ENCODE peak calls at places on chromosomes 12 and 14, in four cellular contexts. H is transverse colon, X is SJCRH30, U is A549. T is an unnamed sample.

GRCh38 chr12:55720894-55721444 is 776 bp downstream of the RDH5 start:
- DNase-seq in H (peak; percentile 77), X (peak; percentile 81), U (peak; percentile 57), T (no peak)

GRCh38 chr12:117580718-117581062 is 219.3 kb upstream of the NOS1 start:
- DNase-seq in H (peak; percentile 16), X (peak; percentile 87), U (peak; percentile 36), T (peak; percentile 17)

GRCh38 chr14:100711493-100711892 is 15.2 kb upstream of the DLK1 start:
- DNase-seq in H (no peak), X (peak; percentile 40), U (no peak), T (no peak)

GRCh38 chr14:67477926-67478915 is 10.3 kb downstream of the TMEM229B start:
- DNase-seq in H (no peak), X (peak; percentile 27), U (no peak), T (no peak)

GRCh38 chr12:91180577-91180976 is 2.0 kb downstream of the DCN start:
- DNase-seq in H (no peak), X (peak; percentile 33), U (no peak), T (no peak)

GRCh38 chr12:120239776-120240494 is 25.6 kb downstream of the PXN start:
- DNase-seq in H (no peak), X (no peak), U (no peak), T (no peak)

GRCh38 chr14:50007123-50007903 is 109.1 kb downstream of the VCPKMT start:
- DNase-seq in H (peak; percentile 83), X (no peak), U (peak; percentile 23), T (no peak)

GRCh38 chr12:13177373-13177772 is 19.2 kb upstream of the EMP1 start:
- DNase-seq in H (no peak), X (no peak), U (no peak), T (no peak)

GRCh38 chr12:39380090-39380489 is 62.8 kb downstream of the KIF21A start:
- DNase-seq in H (no peak), X (no peak), U (no peak), T (no peak)

GRCh38 chr12:55682087-55682796 is 25.5 kb downstream of the ITGA7 start:
- DNase-seq in H (no peak), X (peak; percentile 19), U (peak; percentile 23), T (no peak)

GRCh38 chr14:69066396-69067171 is 86.3 kb downstream of the DCAF5 start:
- DNase-seq in H (no peak), X (no peak), U (no peak), T (no peak)

GRCh38 chr12:112891093-112892024 is 15.4 kb upstream of the OAS1 start:
- DNase-seq in H (no peak), X (no peak), U (no peak), T (no peak)

GRCh38 chr12:91250273-91250672 is 67.7 kb upstream of the DCN start:
- DNase-seq in H (no peak), X (no peak), U (no peak), T (no peak)

GRCh38 chr12:3224530-3224903 is 147.3 kb downstream of the TSPAN9 start:
- DNase-seq in H (no peak), X (peak; percentile 86), U (no peak), T (no peak)

GRCh38 chr12:131918311-131919050 is 10.6 kb upstream of the PUS1 start:
- DNase-seq in H (no peak), X (no peak), U (no peak), T (no peak)

GRCh38 chr12:66765204-66765603 is 86.3 kb upstream of the GRIP1 start:
- DNase-seq in H (no peak), X (no peak), U (no peak), T (no peak)

GRCh38 chr12:180445-180844 is 33.5 kb downstream of the SLC6A12 start:
- DNase-seq in H (peak; percentile 44), X (no peak), U (no peak), T (no peak)

GRCh38 chr12:45292486-45293195 is 76.7 kb downstream of the ANO6 start:
- DNase-seq in H (peak; percentile 28), X (no peak), U (no peak), T (no peak)

GRCh38 chr12:1527789-1528188 is 66.6 kb downstream of the FBXL14 start:
- DNase-seq in H (no peak), X (no peak), U (no peak), T (no peak)

GRCh38 chr14:51653855-51654548 is 2.3 kb downstream of the FRMD6 start:
- DNase-seq in H (no peak), X (peak; percentile 9), U (no peak), T (peak; percentile 22)

GRCh38 chr14:51650721-51651387 is 856 bp upstream of the FRMD6 start:
- DNase-seq in H (peak; percentile 17), X (peak; percentile 37), U (no peak), T (no peak)

GRCh38 chr14:51652168-51653095 is 722 bp downstream of the FRMD6 start:
- DNase-seq in H (peak; percentile 35), X (no peak), U (peak; percentile 37), T (peak; percentile 15)

GRCh38 chr14:51653096-51653814 is 1.5 kb downstream of the FRMD6 start:
- DNase-seq in H (no peak), X (peak; percentile 58), U (peak; percentile 29), T (peak; percentile 69)

DNA sequence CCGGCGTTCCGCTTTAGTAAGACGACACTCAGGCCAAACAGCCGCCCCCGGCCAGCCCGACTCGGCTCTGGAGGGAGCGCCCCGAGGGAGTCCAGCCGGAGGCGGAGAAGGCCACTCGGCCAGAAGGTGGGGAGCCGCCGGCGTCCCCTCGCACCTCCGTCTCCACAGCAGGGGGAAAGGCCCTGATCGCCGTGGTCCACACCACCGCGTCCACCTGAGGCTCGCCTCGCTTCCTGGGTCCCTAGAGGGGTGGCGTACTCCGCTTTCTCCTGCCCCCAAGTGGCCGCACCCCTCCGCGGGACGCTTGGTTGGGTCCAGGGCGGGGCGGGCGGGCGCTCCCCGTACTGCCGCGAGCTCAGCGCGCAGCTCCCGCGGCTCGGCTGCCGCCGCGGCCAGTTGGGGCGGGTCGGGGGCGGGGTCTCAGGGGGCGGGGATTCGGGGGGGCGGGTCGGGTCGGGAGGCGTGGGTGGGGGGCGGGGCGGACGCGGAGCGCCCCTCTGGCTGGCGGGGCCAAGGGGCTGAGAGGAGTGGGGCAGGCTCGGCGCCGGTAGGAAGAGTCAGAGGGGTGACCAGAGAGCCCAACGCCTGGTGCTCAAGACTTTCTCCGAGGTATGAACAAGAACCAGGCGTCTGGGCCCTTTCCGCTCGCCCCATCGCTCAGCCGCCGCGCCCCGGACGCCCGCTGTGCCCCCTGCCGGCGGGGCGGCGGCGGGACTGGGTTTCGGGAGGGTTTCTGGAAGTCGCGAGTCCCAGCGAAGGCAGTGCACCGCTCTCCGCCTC is at the start of gene FRMD6:
- DNase-seq in H (peak; percentile 86), X (peak; percentile 90), U (peak; percentile 69), T (peak; percentile 57)
- H3K4me3 ChIP-seq in H (peak within 1 kb of the TSS; percentile 67), X (peak within 1 kb of the TSS; percentile 99), U (peak within 1 kb of the TSS; percentile 52), T (peak within 1 kb of the TSS; percentile 77)

DNA sequence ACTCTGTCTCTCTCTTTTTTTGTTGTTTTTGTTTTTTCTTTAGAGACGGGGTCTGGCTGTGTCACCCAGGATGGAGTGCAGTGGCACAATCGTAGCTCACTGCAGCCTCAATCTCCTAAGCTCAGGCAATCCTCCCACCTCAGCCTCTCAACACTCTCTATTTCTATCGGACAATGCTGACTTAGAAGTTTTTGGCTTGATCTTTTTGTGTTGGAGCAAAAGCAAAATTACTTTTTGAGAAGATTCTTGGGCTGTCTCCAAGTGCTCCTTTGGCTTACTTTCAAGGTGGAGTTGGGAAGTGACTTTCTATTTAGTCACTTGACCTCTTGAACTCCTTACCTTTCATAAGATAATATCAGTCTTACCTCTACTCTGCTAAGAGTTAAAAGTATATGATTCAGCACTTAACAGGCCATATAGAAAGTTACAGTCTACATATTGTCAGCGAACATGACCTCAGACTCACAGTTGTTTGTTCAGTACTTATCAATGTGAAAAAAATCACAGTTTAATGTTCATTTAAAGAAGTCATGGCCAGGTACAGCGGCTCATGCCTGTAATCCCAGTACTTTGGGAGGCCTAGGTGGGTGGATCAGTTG is 15.4 kb upstream of the MIA2 start:
- DNase-seq in H (no peak), X (no peak), U (peak; percentile 34), T (no peak)
- H3K4me3 ChIP-seq in H (no peak overlapping the region), X (no peak overlapping the region), U (no peak overlapping the region), T (no peak overlapping the region)

GRCh38 chr12:11497438-11497837 is 102.1 kb upstream of the PRB2 start:
- DNase-seq in H (no peak), X (no peak), U (no peak), T (no peak)

GRCh38 chr12:11499802-11500201 is 104.4 kb upstream of the PRB2 start:
- DNase-seq in H (no peak), X (no peak), U (no peak), T (no peak)

GRCh38 chr12:11497995-11498394 is 102.6 kb upstream of the PRB2 start:
- DNase-seq in H (no peak), X (no peak), U (no peak), T (no peak)

GRCh38 chr12:11500222-11500860 is 105.0 kb upstream of the PRB2 start:
- DNase-seq in H (peak; percentile 83), X (peak; percentile 47), U (peak; percentile 49), T (peak; percentile 32)

GRCh38 chr12:11500861-11501230 is 105.5 kb upstream of the PRB2 start:
- DNase-seq in H (no peak), X (no peak), U (no peak), T (no peak)
- H3K4me3 ChIP-seq in H (no peak overlapping the region), X (no peak overlapping the region), U (no peak overlapping the region), T (no peak overlapping the region)

DNA sequence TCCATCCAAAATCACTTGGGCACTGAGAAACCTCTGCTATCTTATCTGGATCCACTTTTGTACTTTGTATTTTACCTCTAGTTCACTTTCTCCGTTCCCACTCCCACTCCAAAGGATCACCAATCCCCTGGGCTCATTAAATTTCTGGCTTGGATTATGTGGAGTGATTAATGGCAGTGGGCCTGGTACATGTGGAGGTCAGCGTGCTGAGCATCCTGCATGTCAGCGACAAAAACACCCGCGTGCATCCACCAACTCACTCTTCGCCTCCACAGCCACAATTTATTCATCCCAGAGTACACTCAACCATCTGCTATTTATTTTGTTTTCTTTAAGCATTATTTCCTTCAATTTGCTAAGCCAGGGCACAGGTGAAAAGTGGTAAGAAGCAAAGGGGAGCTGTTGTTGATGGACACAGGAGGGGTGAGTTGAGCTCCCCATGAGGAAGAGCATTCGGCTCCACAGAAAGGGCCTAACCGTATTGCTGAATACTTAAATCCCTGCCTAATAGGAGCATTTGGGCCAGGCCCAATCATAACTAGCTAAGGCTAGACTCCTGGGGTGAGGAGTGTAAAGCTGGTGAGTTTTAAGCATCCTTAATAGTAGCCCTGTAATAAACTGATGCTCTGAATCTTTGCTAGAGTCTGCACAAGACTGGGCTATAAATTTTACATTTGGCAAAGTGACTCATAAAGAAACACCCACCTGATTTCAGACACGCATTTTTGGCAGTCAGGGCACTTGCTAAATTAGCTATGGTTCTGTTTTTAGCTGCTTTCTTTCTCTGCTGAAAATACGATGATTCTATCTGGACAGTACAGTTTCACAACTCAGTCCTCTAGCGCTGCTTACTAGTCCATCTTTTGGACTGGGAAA is 137.8 kb downstream of the SLC25A21 start:
- DNase-seq in H (no peak), X (peak; percentile 43), U (no peak), T (no peak)
- H3K4me3 ChIP-seq in H (no peak overlapping the region), X (no peak overlapping the region), U (no peak overlapping the region), T (no peak overlapping the region)

T was measured in Jurkat, Clone E6-1.